ENCODE peak calls at places on chromosomes 6 and 20, in six cellular contexts. H is cardiac fibroblast, O is ovary, Q is fibroblast of lung, M is HS-5, E is HuH-7.5. I is an unnamed sample.
A peak's percentile ranks its signal among the peaks of the same experiment; 100 is the strongest.

GRCh38 chr6:3135668-3136297 is 17.3 kb downstream of the BPHL start:
- DNase-seq in M (no peak), O (no peak), Q (no peak), E (no peak), H (no peak), I (no peak)

GRCh38 chr6:108363756-108364356 is 69.0 kb downstream of the AFG1L start:
- DNase-seq in E (no peak), M (no peak), H (no peak), Q (no peak), O (no peak), I (no peak)

GRCh38 chr20:3032624-3033023 is 10.8 kb upstream of the GNRH2 start:
- DNase-seq in Q (no peak), H (no peak), E (no peak), O (no peak), M (no peak), I (no peak)

GRCh38 chr6:144017167-144018094 is 9.4 kb upstream of the PLAGL1 start:
- DNase-seq in O (no peak), E (no peak), Q (no peak), H (no peak), M (no peak), I (no peak)

GRCh38 chr6:45377041-45377554 is 636 bp downstream of the SUPT3H start:
- DNase-seq in H (no peak), Q (peak; percentile 31), M (no peak), E (no peak), O (no peak), I (no peak)

GRCh38 chr20:43916073-43916874 is 1.6 kb downstream of the TOX2 start:
- DNase-seq in E (no peak), O (no peak), M (no peak), H (peak; percentile 51), Q (peak; percentile 45), I (no peak)

GRCh38 chr6:54892831-54893230 is 46.3 kb downstream of the FAM83B start:
- DNase-seq in H (peak; percentile 25), E (no peak), O (no peak), Q (peak; percentile 63), M (peak; percentile 74), I (no peak)

GRCh38 chr6:44494011-44494501 is 106.5 kb downstream of the CDC5L start:
- DNase-seq in Q (peak; percentile 55), O (no peak), H (peak; percentile 62), E (no peak), M (peak; percentile 78), I (peak; percentile 84)

GRCh38 chr6:28488916-28489365 is 26.7 kb downstream of the GPX6 start:
- DNase-seq in H (peak; percentile 76), O (peak; percentile 72), Q (peak; percentile 84), M (peak; percentile 62), E (no peak), I (peak; percentile 64)

GRCh38 chr6:11778042-11778441 is 561 bp downstream of the ADTRP start:
- DNase-seq in O (no peak), H (no peak), E (no peak), M (no peak), Q (no peak), I (no peak)

I was measured in HS-27A.